ENCODE peak calls at places on chromosome 18, in five cellular contexts. One of them, this sample, is unnamed.

GRCh38 chr18:13191779-13192178 is 26.8 kb upstream of the LDLRAD4 start:
- DNase-seq in stimulated activated CD8-positive, alpha-beta memory T cell treated with anti-CD3 and anti-CD28 coated beads, Interleukin-15, amount 100 ng/mL, for 1 hour: no peak
- DNase-seq in activated CD4-positive, alpha-beta T cell treated with anti-CD3 and anti-CD28 coated beads, Interleukin-2, amount 10 ng/mL, durations not matched to agents 7 days and 5 days: no peak
- DNase-seq in body of pancreas: peak
- DNase-seq in GM10248: no peak
- DNase-seq in this sample: no peak

GRCh38 chr18:62897153-62897552 is 181.8 kb downstream of the PHLPP1 start:
- DNase-seq in body of pancreas: no peak
- DNase-seq in stimulated activated CD8-positive, alpha-beta memory T cell treated with anti-CD3 and anti-CD28 coated beads, Interleukin-15, amount 100 ng/mL, for 1 hour: no peak
- DNase-seq in activated CD4-positive, alpha-beta T cell treated with anti-CD3 and anti-CD28 coated beads, Interleukin-2, amount 10 ng/mL, durations not matched to agents 7 days and 5 days: no peak
- DNase-seq in GM10248: no peak
- DNase-seq in this sample: no peak

GRCh38 chr18:48987821-48988220 is 37.1 kb upstream of the SMAD7 start:
- DNase-seq in body of pancreas: no peak
- DNase-seq in activated CD4-positive, alpha-beta T cell treated with anti-CD3 and anti-CD28 coated beads, Interleukin-2, amount 10 ng/mL, durations not matched to agents 7 days and 5 days: no peak
- DNase-seq in GM10248: no peak
- DNase-seq in stimulated activated CD8-positive, alpha-beta memory T cell treated with anti-CD3 and anti-CD28 coated beads, Interleukin-15, amount 100 ng/mL, for 1 hour: no peak
- DNase-seq in this sample: no peak

GRCh38 chr18:78123926-78124797 is 855.5 kb upstream of the SALL3 start:
- DNase-seq in activated CD4-positive, alpha-beta T cell treated with anti-CD3 and anti-CD28 coated beads, Interleukin-2, amount 10 ng/mL, durations not matched to agents 7 days and 5 days: no peak
- DNase-seq in body of pancreas: no peak
- DNase-seq in GM10248: no peak
- DNase-seq in stimulated activated CD8-positive, alpha-beta memory T cell treated with anti-CD3 and anti-CD28 coated beads, Interleukin-15, amount 100 ng/mL, for 1 hour: no peak
- DNase-seq in this sample: no peak

GRCh38 chr18:8943900-8944870 is 158.3 kb upstream of the NDUFV2 start:
- DNase-seq in body of pancreas: no peak
- DNase-seq in GM10248: no peak
- DNase-seq in stimulated activated CD8-positive, alpha-beta memory T cell treated with anti-CD3 and anti-CD28 coated beads, Interleukin-15, amount 100 ng/mL, for 1 hour: no peak
- DNase-seq in activated CD4-positive, alpha-beta T cell treated with anti-CD3 and anti-CD28 coated beads, Interleukin-2, amount 10 ng/mL, durations not matched to agents 7 days and 5 days: no peak
- DNase-seq in this sample: no peak

GRCh38 chr18:43271593-43272432 is 5.5 kb downstream of the SYT4 start:
- DNase-seq in GM10248: peak
- DNase-seq in stimulated activated CD8-positive, alpha-beta memory T cell treated with anti-CD3 and anti-CD28 coated beads, Interleukin-15, amount 100 ng/mL, for 1 hour: no peak
- DNase-seq in body of pancreas: no peak
- DNase-seq in activated CD4-positive, alpha-beta T cell treated with anti-CD3 and anti-CD28 coated beads, Interleukin-2, amount 10 ng/mL, durations not matched to agents 7 days and 5 days: peak
- DNase-seq in this sample: no peak

GRCh38 chr18:6370886-6371635 is 43.6 kb downstream of the L3MBTL4 start:
- DNase-seq in activated CD4-positive, alpha-beta T cell treated with anti-CD3 and anti-CD28 coated beads, Interleukin-2, amount 10 ng/mL, durations not matched to agents 7 days and 5 days: no peak
- DNase-seq in stimulated activated CD8-positive, alpha-beta memory T cell treated with anti-CD3 and anti-CD28 coated beads, Interleukin-15, amount 100 ng/mL, for 1 hour: no peak
- DNase-seq in body of pancreas: peak
- DNase-seq in GM10248: no peak
- DNase-seq in this sample: no peak

GRCh38 chr18:75128051-75128605 is 80.8 kb downstream of the PTGR3 start:
- DNase-seq in activated CD4-positive, alpha-beta T cell treated with anti-CD3 and anti-CD28 coated beads, Interleukin-2, amount 10 ng/mL, durations not matched to agents 7 days and 5 days: no peak
- DNase-seq in GM10248: no peak
- DNase-seq in body of pancreas: no peak
- DNase-seq in stimulated activated CD8-positive, alpha-beta memory T cell treated with anti-CD3 and anti-CD28 coated beads, Interleukin-15, amount 100 ng/mL, for 1 hour: no peak
- DNase-seq in this sample: no peak

GRCh38 chr18:55500316-55501086 is 87.5 kb downstream of the TCF4 start:
- DNase-seq in activated CD4-positive, alpha-beta T cell treated with anti-CD3 and anti-CD28 coated beads, Interleukin-2, amount 10 ng/mL, durations not matched to agents 7 days and 5 days: no peak
- DNase-seq in body of pancreas: no peak
- DNase-seq in GM10248: no peak
- DNase-seq in stimulated activated CD8-positive, alpha-beta memory T cell treated with anti-CD3 and anti-CD28 coated beads, Interleukin-15, amount 100 ng/mL, for 1 hour: no peak
- DNase-seq in this sample: no peak

GRCh38 chr18:55264108-55264507 is 304.8 kb upstream of the CCDC68 start:
- DNase-seq in GM10248: no peak
- DNase-seq in stimulated activated CD8-positive, alpha-beta memory T cell treated with anti-CD3 and anti-CD28 coated beads, Interleukin-15, amount 100 ng/mL, for 1 hour: no peak
- DNase-seq in body of pancreas: no peak
- DNase-seq in activated CD4-positive, alpha-beta T cell treated with anti-CD3 and anti-CD28 coated beads, Interleukin-2, amount 10 ng/mL, durations not matched to agents 7 days and 5 days: no peak
- DNase-seq in this sample: no peak

GRCh38 chr18:63285332-63285731 is 34.2 kb downstream of the BCL2 start:
- DNase-seq in activated CD4-positive, alpha-beta T cell treated with anti-CD3 and anti-CD28 coated beads, Interleukin-2, amount 10 ng/mL, durations not matched to agents 7 days and 5 days: no peak
- DNase-seq in body of pancreas: no peak
- DNase-seq in GM10248: peak
- DNase-seq in stimulated activated CD8-positive, alpha-beta memory T cell treated with anti-CD3 and anti-CD28 coated beads, Interleukin-15, amount 100 ng/mL, for 1 hour: no peak
- DNase-seq in this sample: no peak

GRCh38 chr18:13530879-13531387 is 195.4 kb downstream of the FAM210A start:
- DNase-seq in stimulated activated CD8-positive, alpha-beta memory T cell treated with anti-CD3 and anti-CD28 coated beads, Interleukin-15, amount 100 ng/mL, for 1 hour: no peak
- DNase-seq in activated CD4-positive, alpha-beta T cell treated with anti-CD3 and anti-CD28 coated beads, Interleukin-2, amount 10 ng/mL, durations not matched to agents 7 days and 5 days: no peak
- DNase-seq in body of pancreas: peak
- DNase-seq in GM10248: peak
- DNase-seq in this sample: no peak

GRCh38 chr18:47944972-47945843 is 14.7 kb upstream of the SMAD2 start:
- DNase-seq in activated CD4-positive, alpha-beta T cell treated with anti-CD3 and anti-CD28 coated beads, Interleukin-2, amount 10 ng/mL, durations not matched to agents 7 days and 5 days: no peak
- DNase-seq in body of pancreas: no peak
- DNase-seq in stimulated activated CD8-positive, alpha-beta memory T cell treated with anti-CD3 and anti-CD28 coated beads, Interleukin-15, amount 100 ng/mL, for 1 hour: no peak
- DNase-seq in GM10248: peak
- DNase-seq in this sample: no peak